ENCODE peak calls at places on chromosome 14, in four cellular contexts. M is adipocyte; I is activated naive CD4-positive, alpha-beta T cell treated with anti-CD3 and anti-CD28 coated beads, Interleukin-2, amount 10 ng/mL, durations not matched to agents 7 days and 5 days; W is HS-27A. A is an unnamed sample.

GRCh38 chr14:61812347-61813100 is 50.3 kb downstream of the SNAPC1 start:
- DNase-seq in M (peak), W (no peak), I (peak), A (peak)

GRCh38 chr14:99540196-99541032 is 59.2 kb downstream of the CCNK start:
- DNase-seq in W (no peak), M (no peak), I (no peak), A (no peak)

GRCh38 chr14:59769586-59769985 is 101.0 kb downstream of the RTN1 start:
- DNase-seq in I (no peak), M (no peak), W (no peak), A (no peak)

GRCh38 chr14:52078093-52078492 is 9.2 kb upstream of the NID2 start:
- DNase-seq in W (no peak), M (peak), I (no peak), A (peak)

GRCh38 chr14:76490735-76491134 is 114.8 kb downstream of the ESRRB start:
- DNase-seq in W (no peak), I (no peak), M (no peak), A (no peak)

GRCh38 chr14:68762944-68763831 is 29.7 kb downstream of the ZFP36L1 start:
- DNase-seq in W (no peak), I (no peak), M (peak), A (peak)

GRCh38 chr14:58077621-58078020 is 74.4 kb downstream of the ARMH4 start:
- DNase-seq in W (peak), M (peak), I (no peak), A (peak)

GRCh38 chr14:39469094-39469710 is 37.0 kb upstream of the FBXO33 start:
- DNase-seq in M (peak), I (peak), W (no peak), A (no peak)

GRCh38 chr14:100105357-100106169 is 40.3 kb downstream of the EVL start:
- DNase-seq in W (no peak), M (no peak), I (peak), A (no peak)

GRCh38 chr14:93811611-93812010 is 23.3 kb upstream of the PRIMA1 start:
- DNase-seq in W (no peak), M (no peak), I (no peak), A (no peak)

GRCh38 chr14:24458736-24459135 is 16.2 kb upstream of the SDR39U1 start:
- DNase-seq in M (no peak), I (no peak), W (no peak), A (no peak)

GRCh38 chr14:35814371-35815005 is 5.4 kb upstream of the RALGAPA1 start:
- DNase-seq in I (peak), W (peak), M (peak), A (peak)

GRCh38 chr14:35336171-35337073 is 44.2 kb downstream of the PSMA6 start:
- DNase-seq in W (no peak), M (no peak), I (no peak), A (peak)

A was measured in astrocyte.